ENCODE peak calls at places on chromosomes 3 and 15, in four cellular contexts. Z, Q, O and V are unnamed samples.

GRCh38 chr3:21825684-21826083 is 74.7 kb upstream of the ZNF385D start:
- DNase-seq in Q (no peak), Z (no peak), O (peak; percentile 75), V (no peak)

GRCh38 chr15:53586815-53587214 is 172.6 kb downstream of the WDR72 start:
- DNase-seq in O (peak; percentile 95), Q (peak; percentile 73), Z (no peak), V (peak; percentile 69)

GRCh38 chr15:29727871-29728270 is 94.4 kb downstream of the TJP1 start:
- DNase-seq in Z (no peak), O (no peak), Q (no peak), V (no peak)

GRCh38 chr15:98583758-98584157 is 64.6 kb upstream of the IGF1R start:
- DNase-seq in Z (no peak), Q (no peak), O (no peak), V (no peak)

GRCh38 chr3:36932979-36933378 is 11.9 kb downstream of the TRANK1 start:
- DNase-seq in Z (no peak), O (peak; percentile 50), Q (no peak), V (no peak)

GRCh38 chr15:42065008-42065407 is 29.4 kb downstream of the PLA2G4D start:
- DNase-seq in Q (no peak), O (no peak), Z (no peak), V (peak; percentile 8)

GRCh38 chr3:60954049-60954448 is 297.2 kb downstream of the FHIT start:
- DNase-seq in Z (no peak), Q (no peak), O (no peak), V (no peak)

GRCh38 chr3:114834175-114834940 is 312.7 kb downstream of the ZBTB20 start:
- DNase-seq in O (no peak), Z (no peak), Q (no peak), V (no peak)

GRCh38 chr15:38050529-38050928 is 116.1 kb downstream of the TMCO5A start:
- DNase-seq in O (no peak), Z (no peak), Q (no peak), V (no peak)

GRCh38 chr3:44387404-44387803 is 48.8 kb downstream of the TCAIM start:
- DNase-seq in O (no peak), Z (no peak), Q (no peak), V (no peak)

GRCh38 chr3:110180733-110181132 is 843.4 kb upstream of the DPPA4 start:
- DNase-seq in Q (no peak), O (no peak), Z (peak; percentile 46), V (no peak)

GRCh38 chr3:173529062-173529711 is 131.6 kb downstream of the NLGN1 start:
- DNase-seq in Q (no peak), Z (no peak), O (peak; percentile 78), V (no peak)

GRCh38 chr3:150296123-150296750 is 111.9 kb upstream of the TSC22D2 start:
- DNase-seq in O (no peak), Z (no peak), Q (no peak), V (no peak)

GRCh38 chr3:150292891-150293290 is 115.2 kb upstream of the TSC22D2 start:
- DNase-seq in Q (no peak), Z (no peak), O (no peak), V (no peak)

GRCh38 chr3:150291515-150291914 is 116.6 kb upstream of the TSC22D2 start:
- DNase-seq in Q (no peak), Z (no peak), O (no peak), V (no peak)

GRCh38 chr3:150296966-150297365 is 111.1 kb upstream of the TSC22D2 start:
- DNase-seq in Z (no peak), Q (no peak), O (no peak), V (no peak)

GRCh38 chr3:150293401-150294001 is 114.6 kb upstream of the TSC22D2 start:
- DNase-seq in O (no peak), Q (no peak), Z (no peak), V (no peak)
- H3K4me3 ChIP-seq in O (no peak overlapping the region), Q (no peak overlapping the region), Z (no peak overlapping the region), V (no peak overlapping the region)

GRCh38 chr3:197521277-197522182 is 34.2 kb downstream of the BDH1 start:
- DNase-seq in O (peak; percentile 26), Z (no peak), Q (no peak), V (no peak)
- H3K27ac ChIP-seq in O (peak overlapping the region; percentile 9), Z (no peak overlapping the region), Q (peak overlapping the region; percentile 86), V (peak overlapping the region; percentile 44)

DNA sequence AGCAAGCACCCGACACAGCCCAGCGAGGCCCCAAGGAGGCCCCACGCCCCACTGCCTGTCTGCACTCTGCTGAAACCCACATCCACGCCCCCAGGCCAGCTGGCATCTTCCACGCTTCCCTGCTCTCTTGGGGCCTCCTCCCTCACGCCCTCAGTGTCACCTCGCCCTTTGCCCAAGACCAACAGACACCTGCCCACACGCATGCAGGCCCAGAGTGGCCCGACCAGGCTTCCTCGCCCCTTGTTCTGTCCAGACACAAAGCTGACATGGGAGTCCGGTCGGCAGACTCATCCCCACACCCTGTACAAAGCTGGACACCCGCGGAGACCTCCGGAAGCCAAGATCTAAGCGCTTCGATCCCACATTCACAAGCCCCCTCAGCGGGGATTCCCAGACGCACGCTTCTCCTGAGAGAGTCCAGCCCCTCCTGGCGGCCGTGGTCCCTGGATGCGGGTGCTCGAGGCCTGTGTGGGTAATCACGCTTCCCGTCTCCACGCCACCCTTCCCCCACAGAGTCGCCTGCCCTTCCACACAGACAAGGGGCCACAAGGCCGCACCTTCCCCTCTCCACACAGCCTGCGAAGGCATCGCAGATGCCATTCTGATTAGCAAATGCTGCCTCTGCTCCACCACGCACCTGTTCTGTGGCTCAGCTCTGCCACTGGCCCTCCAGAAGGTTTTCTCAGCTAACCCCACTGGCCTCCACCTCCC is 176.6 kb downstream of the XXYLT1 start:
- DNase-seq in Q (peak; percentile 53), Z (no peak), O (no peak), V (peak; percentile 52)
- H3K4me3 ChIP-seq in Q (no peak overlapping the region), Z (no peak overlapping the region), O (no peak overlapping the region), V (no peak overlapping the region)

DNA sequence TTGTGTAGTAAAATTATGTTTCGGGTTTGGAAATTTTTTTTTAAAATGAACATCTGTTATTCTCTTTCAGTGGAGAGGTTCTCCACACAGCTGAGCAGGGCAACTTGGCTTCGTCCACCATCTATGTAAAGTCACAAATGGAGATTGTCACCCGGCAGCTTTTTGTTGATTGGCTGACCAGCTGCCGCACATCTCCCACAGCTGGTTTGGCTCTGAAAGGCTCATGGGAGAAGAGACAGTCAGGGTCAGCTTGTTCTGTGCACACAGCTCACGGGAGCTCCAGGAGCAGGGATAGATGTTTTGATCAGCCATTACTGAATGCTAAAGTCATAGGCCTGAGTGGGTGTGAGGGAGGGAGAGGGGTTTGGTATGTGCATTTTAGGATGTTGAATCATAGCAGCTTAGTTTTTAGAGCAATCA is 12.9 kb upstream of the CCDC80 start:
- DNase-seq in Q (no peak), Z (peak; percentile 79), O (no peak), V (no peak)
- H3K27ac ChIP-seq in Q (peak overlapping the region; percentile 52), Z (peak overlapping the region; percentile 37), O (no peak overlapping the region), V (no peak overlapping the region)

GRCh38 chr15:81072551-81072950 is 61.5 kb upstream of the CFAP161 start:
- DNase-seq in Z (no peak), Q (no peak), O (no peak), V (no peak)
- H3K4me3 ChIP-seq in Z (no peak overlapping the region), Q (no peak overlapping the region), O (no peak overlapping the region), V (no peak overlapping the region)

GRCh38 chr3:57956119-57956832 is 51.9 kb upstream of the FLNB start:
- DNase-seq in O (no peak), Q (no peak), Z (no peak), V (no peak)

GRCh38 chr3:57959407-57960173 is 48.6 kb upstream of the FLNB start:
- DNase-seq in O (no peak), Z (peak; percentile 50), Q (no peak), V (no peak)

GRCh38 chr3:57958642-57959406 is 49.4 kb upstream of the FLNB start:
- DNase-seq in Q (peak; percentile 64), Z (peak; percentile 55), O (no peak), V (no peak)

GRCh38 chr3:57957823-57958222 is 50.4 kb upstream of the FLNB start:
- DNase-seq in O (no peak), Q (no peak), Z (no peak), V (no peak)

GRCh38 chr3:57956833-57957174 is 51.4 kb upstream of the FLNB start:
- DNase-seq in Q (no peak), Z (no peak), O (no peak), V (no peak)
- H3K27ac ChIP-seq in Q (peak overlapping the region; percentile 17), Z (peak overlapping the region; percentile 23), O (no peak overlapping the region), V (no peak overlapping the region)

GRCh38 chr15:81029416-81030367 is 29.0 kb downstream of the TLNRD1 start:
- DNase-seq in Q (no peak), Z (no peak), O (no peak), V (no peak)
- H3K4me3 ChIP-seq in Q (no peak overlapping the region), Z (no peak overlapping the region), O (no peak overlapping the region), V (no peak overlapping the region)

DNA sequence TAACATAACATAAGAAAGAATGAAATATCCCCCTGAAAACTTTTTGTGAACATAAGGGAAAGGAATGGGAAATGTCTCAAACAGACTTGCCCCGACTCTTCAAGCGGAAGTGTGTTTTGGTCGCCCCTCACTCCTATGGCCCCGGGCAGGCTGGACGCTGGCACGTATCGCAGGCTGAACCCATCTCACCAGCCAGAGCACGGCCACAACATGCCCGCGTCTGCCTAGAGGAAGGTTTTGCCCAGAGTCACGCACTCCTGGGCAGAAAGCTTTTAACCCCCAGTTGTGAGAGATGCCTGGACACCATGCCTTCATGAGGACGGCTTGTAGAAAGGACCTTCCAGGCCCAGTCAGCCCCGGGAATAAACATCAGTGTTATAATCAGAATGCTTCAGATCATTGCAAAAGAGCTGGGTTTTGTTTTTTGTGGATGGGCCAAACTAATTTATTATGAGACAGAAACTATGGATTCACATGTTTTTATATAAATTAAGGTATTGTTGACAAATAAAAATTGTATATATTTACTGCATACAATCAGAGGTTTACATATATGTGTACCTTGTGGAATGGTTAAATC is 16.5 kb downstream of the CYFIP1 start:
- DNase-seq in Z (no peak), O (no peak), Q (no peak), V (no peak)
- H3K27ac ChIP-seq in Z (peak overlapping the region; percentile 58), O (no peak overlapping the region), Q (peak overlapping the region; percentile 54), V (no peak overlapping the region)